ENCODE peak calls at places on chromosome 6, in nine cellular contexts. G, W, K, A, Y, N, P, L and C are unnamed samples.

GRCh38 chr6:160919713-160920112 is 71.9 kb upstream of the MAP3K4 start:
- DNase-seq in G (no peak), W (peak), K (no peak), A (peak), Y (no peak), N (no peak), P (no peak), L (no peak), C (peak)

GRCh38 chr6:132734694-132735236 is 20.9 kb upstream of the VNN1 start:
- DNase-seq in G (no peak), W (peak), K (no peak), A (peak), Y (no peak), N (no peak), P (no peak), L (peak), C (no peak)

GRCh38 chr6:159608961-159609673 is 83.9 kb downstream of the SOD2 start:
- DNase-seq in G (no peak), W (peak), K (peak), A (no peak), Y (no peak), N (no peak), P (no peak), L (peak), C (no peak)

GRCh38 chr6:142537612-142538478 is 236.0 kb downstream of the ADGRG6 start:
- DNase-seq in G (no peak), W (peak), K (peak), A (no peak), Y (no peak), N (no peak), P (no peak), L (no peak), C (no peak)

GRCh38 chr6:150741633-150742200 is 123.8 kb upstream of the MTHFD1L start:
- DNase-seq in G (no peak), W (no peak), K (peak), A (no peak), Y (no peak), N (no peak), P (no peak), L (peak), C (no peak)

GRCh38 chr6:53428886-53429285 is 80.1 kb upstream of the ELOVL5 start:
- DNase-seq in G (no peak), W (no peak), K (no peak), A (no peak), Y (no peak), N (no peak), P (no peak), L (no peak), C (no peak)

GRCh38 chr6:32933661-32934085 is 7.2 kb downstream of the HLA-DMB start:
- DNase-seq in G (peak), W (peak), K (peak), A (peak), Y (peak), N (peak), P (peak), L (peak), C (peak)

GRCh38 chr6:77893391-77893790 is 240.6 kb downstream of the MEI4 start:
- DNase-seq in G (no peak), W (no peak), K (no peak), A (no peak), Y (no peak), N (no peak), P (no peak), L (no peak), C (no peak)

GRCh38 chr6:52543262-52543661 is 33.6 kb downstream of the TRAM2 start:
- DNase-seq in G (no peak), W (no peak), K (no peak), A (no peak), Y (no peak), N (no peak), P (no peak), L (no peak), C (no peak)

GRCh38 chr6:122307577-122307976 is 91.9 kb upstream of the HSF2 start:
- DNase-seq in G (no peak), W (no peak), K (no peak), A (no peak), Y (no peak), N (no peak), P (no peak), L (no peak), C (no peak)

GRCh38 chr6:5325173-5325572 is 63.9 kb downstream of the FARS2 start:
- DNase-seq in G (no peak), W (no peak), K (no peak), A (no peak), Y (no peak), N (no peak), P (no peak), L (peak), C (no peak)